ENCODE peak calls at places on chromosomes 3 and 15, in five cellular contexts. I is aorta, Q is body of pancreas, R is heart right ventricle, F is transverse colon. V is an unnamed sample. For H3K36me3, the result is how much of the 10 kb centered on the place peaks cover.

GRCh38 chr15:77739591-77740378 is 107.1 kb upstream of the LINGO1 start:
- DNase-seq in I (no peak), F (no peak), Q (no peak), R (no peak), V (no peak)

GRCh38 chr15:83694030-83694429 is 40.1 kb downstream of the ADAMTSL3 start:
- DNase-seq in I (no peak), Q (no peak), F (no peak), R (no peak), V (no peak)

GRCh38 chr3:4343258-4343657 is 40.1 kb downstream of the SETMAR start:
- DNase-seq in R (no peak), Q (no peak), I (no peak), F (no peak), V (no peak)

GRCh38 chr3:45280227-45280626 is 54.1 kb upstream of the TMEM158 start:
- DNase-seq in F (no peak), I (no peak), Q (no peak), R (no peak), V (no peak)

GRCh38 chr3:149009732-149010131 is 18.4 kb downstream of the GYG1 start:
- DNase-seq in F (peak), R (no peak), Q (no peak), I (no peak), V (no peak)

GRCh38 chr3:194281306-194281705 is 69.8 kb downstream of the CPN2 start:
- DNase-seq in R (no peak), F (peak), I (peak), Q (no peak), V (no peak)

GRCh38 chr3:4825572-4826236 is 153.5 kb upstream of the BHLHE40 start:
- DNase-seq in R (peak), I (no peak), F (peak), Q (peak), V (no peak)

GRCh38 chr15:41899854-41900442 is 6.1 kb upstream of the SPTBN5 start:
- DNase-seq in F (no peak), R (no peak), Q (no peak), I (no peak), V (no peak)

GRCh38 chr3:50304601-50305000 is 1.2 kb upstream of the HYAL1 start:
- DNase-seq in F (no peak), I (no peak), R (no peak), Q (no peak), V (no peak)

GRCh38 chr15:89999676-90000174 is 1.4 kb upstream of the ZNF710 start:
- DNase-seq in R (peak), I (no peak), F (peak), Q (peak), V (peak)

GRCh38 chr3:15097889-15098288 is 1.1 kb downstream of the RBSN start:
- DNase-seq in Q (no peak), F (no peak), I (no peak), R (no peak), V (no peak)

GRCh38 chr3:151974067-151974466 is 100.6 kb downstream of the SUCNR1 start:
- DNase-seq in I (no peak), R (no peak), F (no peak), Q (no peak), V (no peak)

GRCh38 chr15:56798639-56799038 is 65.3 kb upstream of the ZNF280D start:
- DNase-seq in R (no peak), F (no peak), Q (no peak), I (no peak), V (no peak)

GRCh38 chr3:112437146-112438022 is 61.9 kb downstream of the BTLA start:
- DNase-seq in I (no peak), R (no peak), F (no peak), Q (no peak), V (no peak)

GRCh38 chr15:76192715-76193114 is 118.6 kb downstream of the ETFA start:
- DNase-seq in I (no peak), Q (no peak), R (no peak), F (no peak), V (no peak)

GRCh38 chr15:52642386-52643361 is 36.5 kb downstream of the ATOSA start:
- DNase-seq in I (no peak), Q (no peak), R (no peak), F (no peak), V (no peak)

GRCh38 chr3:73409405-73409804 is 215.3 kb downstream of the PDZRN3 start:
- DNase-seq in F (no peak), I (no peak), R (no peak), Q (no peak), V (no peak)

GRCh38 chr15:101252836-101253235 is 988 bp upstream of the CHSY1 start:
- DNase-seq in I (no peak), R (no peak), F (no peak), Q (no peak), V (no peak)

GRCh38 chr3:64238971-64239667 is 13.9 kb upstream of the PRICKLE2 start:
- DNase-seq in R (peak), F (peak), Q (peak), I (peak), V (peak)

GRCh38 chr15:101528108-101528916 is 38.8 kb upstream of the PCSK6 start:
- DNase-seq in Q (peak), F (peak), R (peak), I (no peak), V (peak)

GRCh38 chr3:12508316-12508715 is 24.0 kb downstream of the TSEN2 start:
- DNase-seq in F (peak), Q (peak), I (no peak), R (no peak), V (peak)

GRCh38 chr3:153291052-153291689 is 129.1 kb downstream of the RAP2B start:
- DNase-seq in F (no peak), I (no peak), R (no peak), Q (no peak), V (no peak)

GRCh38 chr3:186021673-186022362 is 84.0 kb upstream of the TRA2B start:
- DNase-seq in F (no peak), R (no peak), Q (no peak), I (no peak), V (no peak)

DNA sequence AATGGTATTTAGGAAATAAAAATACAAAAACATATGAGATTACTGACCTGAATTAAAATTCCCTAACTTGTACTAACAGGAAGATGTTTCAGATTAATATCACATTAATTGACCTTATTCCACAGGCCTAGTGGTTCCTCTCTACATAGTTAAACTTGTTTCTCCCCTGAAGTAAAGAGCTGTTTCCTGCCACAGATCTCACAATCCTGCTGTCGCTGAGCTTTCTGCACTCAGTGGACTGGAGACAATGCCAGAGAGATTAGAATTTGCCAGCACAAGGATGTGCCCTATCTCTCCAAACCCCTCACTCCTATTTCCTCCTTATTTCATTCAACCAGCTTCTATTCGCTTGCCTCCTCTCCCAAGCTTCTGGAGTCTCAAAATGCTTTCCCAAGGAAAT is 130.6 kb downstream of the CTNNB1 start:
- DNase-seq in F (no peak), Q (no peak), I (no peak), R (no peak), V (no peak)
- H3K27ac ChIP-seq in F (no peak), Q (no peak), I (no peak), R (no peak), V (no peak)

DNA sequence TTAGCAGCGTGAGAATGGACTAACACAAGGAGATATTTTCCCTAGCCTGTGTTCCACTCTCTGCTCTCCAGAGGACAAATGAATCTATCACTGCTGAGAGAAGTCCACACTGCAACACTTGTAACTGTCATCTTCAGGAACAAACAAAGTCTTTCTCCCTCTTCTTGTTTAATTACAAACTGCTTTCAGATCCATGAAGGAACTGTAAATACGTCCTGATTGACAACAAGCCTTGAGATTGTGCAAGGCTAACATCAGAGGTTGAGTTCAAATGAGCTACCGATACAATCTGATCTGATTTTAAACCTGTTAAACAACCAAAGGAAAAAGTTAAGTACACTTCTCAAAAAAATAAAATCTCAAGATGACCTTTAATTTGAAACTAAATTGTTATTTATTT is 638.8 kb upstream of the ADAMTS9 start:
- DNase-seq in R (no peak), I (no peak), F (no peak), Q (no peak), V (no peak)
- H3K36me3 ChIP-seq in R (under half), I (under half), F (under half), Q (under half), V (under half)

DNA sequence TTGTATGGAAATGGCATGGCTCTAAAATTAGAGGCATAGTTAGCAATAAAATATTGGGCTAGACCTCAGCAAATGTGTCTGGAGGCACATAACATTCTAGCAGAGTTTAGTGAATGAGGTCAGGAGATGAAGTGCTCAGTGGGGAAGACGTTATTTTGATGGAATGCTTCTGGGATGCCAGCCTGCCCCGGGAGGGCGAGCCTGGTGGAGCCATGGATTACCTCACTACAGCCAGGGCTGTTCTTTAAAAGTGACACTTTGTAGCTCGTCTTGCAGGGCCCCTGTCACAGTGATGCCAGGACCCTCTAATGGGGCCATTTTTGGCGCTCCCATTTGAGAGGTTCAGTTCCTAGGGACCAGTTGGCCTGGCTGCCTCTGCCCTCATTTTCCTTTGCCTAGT is 48.5 kb downstream of the PXYLP1 start:
- DNase-seq in R (no peak), Q (no peak), I (peak), F (no peak), V (no peak)
- H3K27ac ChIP-seq in R (peak), Q (no peak), I (peak), F (peak), V (no peak)

GRCh38 chr15:62717496-62717895 is 325.1 kb upstream of the TPM1 start:
- DNase-seq in F (no peak), I (no peak), R (no peak), Q (no peak), V (no peak)
- H3K36me3 ChIP-seq in F (under half), I (under half), R (half or more), Q (under half), V (under half)

GRCh38 chr3:23859839-23860382 is 54.2 kb downstream of the UBE2E1 start:
- DNase-seq in I (no peak), R (no peak), F (no peak), Q (no peak), V (no peak)

GRCh38 chr3:23856286-23856685 is 50.5 kb downstream of the UBE2E1 start:
- DNase-seq in F (no peak), I (no peak), R (no peak), Q (no peak), V (no peak)

GRCh38 chr3:23863060-23863459 is 53.7 kb downstream of the NKIRAS1 start:
- DNase-seq in Q (no peak), F (no peak), I (no peak), R (no peak), V (no peak)

GRCh38 chr3:23861689-23862088 is 55.1 kb downstream of the NKIRAS1 start:
- DNase-seq in F (no peak), R (no peak), I (no peak), Q (no peak), V (no peak)

GRCh38 chr3:23859012-23859743 is 53.4 kb downstream of the UBE2E1 start:
- DNase-seq in I (no peak), Q (peak), F (no peak), R (no peak), V (peak)
- H3K27ac ChIP-seq in I (no peak), Q (no peak), F (no peak), R (no peak), V (peak)

GRCh38 chr15:80559320-80559693 is 135.8 kb upstream of the ABHD17C start:
- DNase-seq in I (no peak), Q (no peak), R (no peak), F (no peak), V (peak)

GRCh38 chr15:80559761-80560160 is 135.3 kb upstream of the ABHD17C start:
- DNase-seq in Q (no peak), R (no peak), F (no peak), I (no peak), V (no peak)

GRCh38 chr15:80557441-80558234 is 137.5 kb upstream of the ABHD17C start:
- DNase-seq in R (no peak), I (no peak), Q (no peak), F (no peak), V (no peak)

GRCh38 chr15:80560601-80561025 is 134.5 kb upstream of the ABHD17C start:
- DNase-seq in R (no peak), Q (no peak), I (no peak), F (no peak), V (no peak)

GRCh38 chr15:80558631-80559319 is 136.3 kb upstream of the ABHD17C start:
- DNase-seq in Q (no peak), F (no peak), R (no peak), I (no peak), V (no peak)
- H3K36me3 ChIP-seq in Q (under half), F (under half), R (under half), I (under half), V (under half)

GRCh38 chr3:197598404-197598980 is 42.7 kb upstream of the BDH1 start:
- DNase-seq in I (no peak), F (no peak), Q (no peak), R (no peak), V (no peak)
- H3K27ac ChIP-seq in I (no peak), F (peak), Q (no peak), R (no peak), V (no peak)

GRCh38 chr3:150555859-150556436 is 9.4 kb downstream of the EIF2A start:
- DNase-seq in Q (no peak), I (no peak), F (no peak), R (no peak), V (no peak)
- H3K36me3 ChIP-seq in Q (under half), I (under half), F (under half), R (half or more), V (under half)

DNA sequence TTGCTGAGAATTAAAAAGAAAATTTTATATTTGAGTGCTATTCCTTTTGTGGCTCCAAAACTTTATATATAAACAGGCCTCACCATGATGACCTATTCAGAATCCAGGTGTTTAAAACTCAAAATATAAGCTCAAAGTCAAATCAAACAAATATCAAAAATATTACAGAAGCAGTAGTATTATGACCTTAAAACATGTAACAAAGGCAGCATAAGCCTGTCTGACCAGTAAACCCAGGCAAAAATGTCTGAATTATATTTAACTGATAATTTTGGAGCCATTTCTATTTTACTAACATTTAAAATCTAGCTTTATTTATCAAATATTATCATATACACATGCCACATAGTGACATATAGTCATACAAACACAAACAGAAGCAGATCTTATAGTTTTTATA is 6.4 kb upstream of the NOX5 start:
- DNase-seq in Q (no peak), R (no peak), I (no peak), F (no peak), V (no peak)
- H3K27ac ChIP-seq in Q (no peak), R (no peak), I (no peak), F (no peak), V (no peak)

GRCh38 chr3:53186726-53187125 is 25.7 kb downstream of the PRKCD start:
- DNase-seq in I (no peak), Q (no peak), F (no peak), R (no peak), V (no peak)
- H3K36me3 ChIP-seq in I (under half), Q (under half), F (under half), R (half or more), V (half or more)

V was measured in upper lobe of left lung.